ENCODE peak calls at places on chromosome 19, in ten cellular contexts. W is stimulated activated CD4-positive, alpha-beta T cell treated with anti-CD3 and anti-CD28 coated beads, Interleukin-1b, Interleukin-23, amount 100 ng/mL, for 4 hours; G is Daoy; S is iPS-NIHi11; K is HT-29; I is activated CD8-positive, alpha-beta memory T cell treated with anti-CD3 and anti-CD28 coated beads, Interleukin-2, amount 10 ng/mL, durations not matched to agents 7 days and 5 days; H is psoas muscle; V is ovary; C is fibroblast of lung; X is GM04504. Y is an unnamed sample.

GRCh38 chr19:48806518-48806817 is 4.4 kb downstream of the BCAT2 start:
- DNase-seq in X (no peak), K (no peak), V (peak), S (peak), C (no peak), W (no peak), H (no peak), G (no peak), I (peak), Y (no peak)

GRCh38 chr19:3710265-3710812 is 2.2 kb downstream of the TJP3 start:
- DNase-seq in G (peak), S (peak), I (no peak), V (no peak), H (peak), W (no peak), K (peak), X (no peak), C (peak), Y (peak)

GRCh38 chr19:5881543-5882299 is 11.4 kb upstream of the FUT5 start:
- DNase-seq in I (no peak), G (no peak), W (no peak), K (no peak), H (no peak), C (no peak), X (no peak), V (no peak), S (peak), Y (no peak)

GRCh38 chr19:690203-690602 is 5.0 kb downstream of the PRSS57 start:
- DNase-seq in H (no peak), I (no peak), G (no peak), X (no peak), K (no peak), W (no peak), S (no peak), C (no peak), V (no peak), Y (no peak)

GRCh38 chr19:5605362-5605761 is 17.2 kb downstream of the SAFB2 start:
- DNase-seq in S (no peak), C (no peak), V (no peak), W (no peak), I (no peak), G (no peak), K (no peak), H (no peak), X (no peak), Y (no peak)

GRCh38 chr19:33159149-33159548 is 27.2 kb downstream of the WDR88 start:
- DNase-seq in G (no peak), K (no peak), C (no peak), S (no peak), X (no peak), H (no peak), I (no peak), W (no peak), V (no peak), Y (no peak)

GRCh38 chr19:18913466-18913865 is 5.7 kb downstream of the COPE start:
- DNase-seq in S (no peak), I (no peak), X (no peak), K (no peak), W (no peak), V (no peak), C (no peak), G (no peak), H (no peak), Y (no peak)

GRCh38 chr19:1590641-1591397 is 1.8 kb downstream of the MBD3 start:
- DNase-seq in W (no peak), C (peak), I (peak), S (peak), G (no peak), X (no peak), V (no peak), K (peak), H (no peak), Y (no peak)

GRCh38 chr19:50983625-50984292 is at the start of gene KLK7:
- DNase-seq in K (no peak), C (no peak), G (peak), H (no peak), V (no peak), S (peak), X (no peak), I (no peak), W (no peak), Y (no peak)

GRCh38 chr19:15218501-15218900 is 13.7 kb downstream of the EPHX3 start:
- DNase-seq in X (no peak), H (no peak), S (no peak), V (no peak), C (no peak), K (no peak), G (no peak), W (no peak), I (no peak), Y (no peak)

GRCh38 chr19:47725759-47726401 is 12.7 kb downstream of the EHD2 start:
- DNase-seq in G (no peak), X (no peak), I (no peak), V (no peak), S (no peak), C (no peak), H (no peak), K (no peak), W (no peak), Y (no peak)

GRCh38 chr19:10517361-10517759 is at the start of gene S1PR5:
- DNase-seq in W (no peak), S (peak), C (no peak), H (no peak), V (no peak), K (no peak), X (no peak), I (no peak), G (peak), Y (no peak)

GRCh38 chr19:1131718-1132552 is 28.1 kb downstream of the GPX4 start:
- DNase-seq in W (peak), H (peak), S (peak), G (peak), X (peak), I (peak), C (peak), K (peak), V (peak), Y (peak)

GRCh38 chr19:29535432-29535831 is 9.6 kb downstream of the VSTM2B start:
- DNase-seq in S (peak), I (peak), H (no peak), W (no peak), K (no peak), X (no peak), V (no peak), C (no peak), G (no peak), Y (peak)

GRCh38 chr19:12872255-12872654 is 9.0 kb downstream of the DNASE2 start:
- DNase-seq in H (no peak), V (no peak), X (no peak), C (no peak), K (peak), S (peak), I (no peak), G (no peak), W (no peak), Y (no peak)

GRCh38 chr19:3403489-3404323 is 37.3 kb downstream of the NFIC start:
- DNase-seq in I (no peak), K (no peak), G (peak), H (peak), C (peak), W (no peak), V (peak), S (peak), X (peak), Y (peak)

GRCh38 chr19:50026550-50026906 is 723 bp downstream of the ZNF473 start:
- DNase-seq in W (no peak), S (no peak), C (no peak), G (no peak), H (no peak), K (no peak), I (no peak), V (peak), X (no peak), Y (no peak)

GRCh38 chr19:52527954-52528326 is 472 bp downstream of the ZNF808 start:
- DNase-seq in I (no peak), S (peak), C (peak), W (no peak), V (peak), G (peak), H (no peak), X (no peak), K (peak), Y (no peak)

GRCh38 chr19:39046037-39046821 is 13.9 kb upstream of the FBXO27 start:
- DNase-seq in C (no peak), V (no peak), S (peak), G (peak), W (no peak), K (peak), X (no peak), I (no peak), H (no peak), Y (peak)

GRCh38 chr19:10009269-10009665 is 1.0 kb downstream of the COL5A3 start:
- DNase-seq in K (no peak), G (peak), I (peak), S (peak), C (peak), W (peak), H (peak), X (peak), V (peak), Y (peak)

GRCh38 chr19:13169769-13170168 is 19.6 kb downstream of the IER2 start:
- DNase-seq in X (no peak), H (no peak), K (peak), C (peak), V (no peak), S (peak), G (peak), W (no peak), I (no peak), Y (no peak)

GRCh38 chr19:55086730-55087541 is 11.3 kb downstream of the EPS8L1 start:
- DNase-seq in I (peak), K (no peak), S (peak), V (peak), W (no peak), X (peak), C (peak), H (peak), G (peak), Y (peak)

GRCh38 chr19:6260912-6261636 is 18.7 kb downstream of the MLLT1 start:
- DNase-seq in W (no peak), V (no peak), I (peak), X (no peak), H (no peak), S (peak), G (no peak), C (no peak), K (no peak), Y (no peak)

GRCh38 chr19:51544038-51544437 is 12.6 kb upstream of the SIGLEC6 start:
- DNase-seq in I (no peak), C (no peak), X (no peak), K (no peak), S (no peak), H (no peak), W (no peak), V (no peak), G (no peak), Y (no peak)

GRCh38 chr19:46049597-46049996 is 8.8 kb upstream of the IGFL4 start:
- DNase-seq in I (no peak), C (no peak), K (no peak), W (no peak), X (no peak), S (peak), G (no peak), V (no peak), H (no peak), Y (peak)

GRCh38 chr19:57321164-57321563 is 892 bp downstream of the ZNF543 start:
- DNase-seq in I (no peak), C (no peak), H (no peak), W (no peak), S (no peak), G (no peak), V (no peak), X (no peak), K (peak), Y (no peak)

GRCh38 chr19:35112995-35113693 is 2.5 kb upstream of the FXYD3 start:
- DNase-seq in G (no peak), X (no peak), K (no peak), W (no peak), H (no peak), S (no peak), I (no peak), C (no peak), V (no peak), Y (no peak)

GRCh38 chr19:39515551-39516191 is 732 bp downstream of the SELENOV start:
- DNase-seq in V (no peak), G (no peak), S (peak), H (no peak), K (no peak), W (no peak), I (no peak), X (no peak), C (no peak), Y (no peak)

GRCh38 chr19:41958367-41959055 is 610 bp downstream of the RABAC1 start:
- DNase-seq in X (peak), H (peak), I (peak), K (peak), S (peak), V (peak), C (peak), G (peak), W (peak), Y (peak)

GRCh38 chr19:17114414-17114831 is 38.8 kb downstream of the MYO9B start:
- DNase-seq in K (no peak), C (no peak), X (no peak), W (no peak), V (no peak), H (no peak), I (no peak), G (no peak), S (peak), Y (no peak)

GRCh38 chr19:17097593-17098126 is 22.1 kb downstream of the MYO9B start:
- DNase-seq in X (no peak), H (no peak), W (no peak), G (peak), S (no peak), C (peak), K (peak), I (no peak), V (no peak), Y (peak)